ENCODE peak calls at places on chromosome 1, in seven cellular contexts. E, H, K, O, R, U and I are unnamed samples.

GRCh38 chr1:10941891-10942541 is 70.4 kb upstream of the TARDBP start:
- DNase-seq in E (peak), H (peak), K (peak), O (peak), R (peak), U (peak), I (peak)

GRCh38 chr1:184840596-184840995 is 85.9 kb upstream of the EDEM3 start:
- DNase-seq in E (no peak), H (no peak), K (no peak), O (no peak), R (no peak), U (no peak), I (no peak)

GRCh38 chr1:212219679-212220463 is 65.3 kb upstream of the PPP2R5A start:
- DNase-seq in E (no peak), H (no peak), K (no peak), O (peak), R (peak), U (no peak), I (peak)

GRCh38 chr1:56489695-56490094 is 89.7 kb downstream of the PLPP3 start:
- DNase-seq in E (no peak), H (no peak), K (no peak), O (no peak), R (no peak), U (no peak), I (no peak)

GRCh38 chr1:227225715-227226346 is 92.5 kb downstream of the CDC42BPA start:
- DNase-seq in E (no peak), H (no peak), K (peak), O (peak), R (peak), U (no peak), I (peak)

GRCh38 chr1:177451191-177451590 is 280.4 kb downstream of the BRINP2 start:
- DNase-seq in E (no peak), H (no peak), K (no peak), O (no peak), R (no peak), U (no peak), I (no peak)

GRCh38 chr1:101820080-101820479 is 176.6 kb downstream of the OLFM3 start:
- DNase-seq in E (peak), H (no peak), K (no peak), O (peak), R (no peak), U (peak), I (peak)

GRCh38 chr1:156379420-156380165 is 10.6 kb downstream of the RHBG start:
- DNase-seq in E (no peak), H (no peak), K (no peak), O (peak), R (peak), U (no peak), I (peak)